ENCODE peak calls at places on chromosomes 6 and 20, in four cellular contexts. X is sigmoid colon, T is MM.1S, B is psoas muscle. G is an unnamed sample.

GRCh38 chr20:13487202-13487601 is 151.5 kb downstream of the TASP1 start:
- DNase-seq in T (no peak), X (no peak), B (no peak), G (no peak)

GRCh38 chr20:58638467-58639181 is 12.5 kb upstream of the STX16 start:
- DNase-seq in T (no peak), X (peak; percentile 47), B (no peak), G (peak; percentile 68)

GRCh38 chr6:36035240-36035639 is 7.6 kb downstream of the MAPK14 start:
- DNase-seq in T (no peak), X (no peak), B (no peak), G (no peak)

GRCh38 chr6:16698163-16698533 is 63.1 kb downstream of the ATXN1 start:
- DNase-seq in T (no peak), X (no peak), B (no peak), G (no peak)

GRCh38 chr6:44128020-44128917 is 915 bp downstream of the TMEM63B start:
- DNase-seq in X (peak; percentile 78), B (peak; percentile 48), T (peak; percentile 22), G (no peak)

GRCh38 chr6:151009576-151009975 is 144.1 kb downstream of the MTHFD1L start:
- DNase-seq in B (no peak), X (no peak), T (no peak), G (no peak)

GRCh38 chr6:85494551-85495337 is 44.9 kb downstream of the NT5E start:
- DNase-seq in B (no peak), X (no peak), T (no peak), G (no peak)

GRCh38 chr6:13479971-13480434 is 7.4 kb downstream of the GFOD1 start:
- DNase-seq in B (no peak), X (no peak), T (no peak), G (no peak)

GRCh38 chr6:7590918-7591302 is 912 bp downstream of the SNRNP48 start:
- DNase-seq in T (no peak), X (no peak), B (no peak), G (no peak)

GRCh38 chr20:37385176-37385575 is 39.2 kb downstream of the SRC start:
- DNase-seq in T (no peak), B (no peak), X (no peak), G (peak; percentile 78)

GRCh38 chr20:28562510-28562898 is 2695.0 kb upstream of the DEFB115 start:
- DNase-seq in T (no peak), B (no peak), X (no peak), G (no peak)

GRCh38 chr20:19492116-19492515 is 265.9 kb upstream of the RIN2 start:
- DNase-seq in B (no peak), X (no peak), T (no peak), G (no peak)

GRCh38 chr6:97282238-97282725 is 734 bp downstream of the MMS22L start:
- DNase-seq in T (peak; percentile 10), B (no peak), X (no peak), G (no peak)

GRCh38 chr6:84583784-84584183 is 180.6 kb downstream of the TBX18 start:
- DNase-seq in T (no peak), X (no peak), B (no peak), G (no peak)

GRCh38 chr6:42009844-42010184 is 40.5 kb upstream of the TAF8 start:
- DNase-seq in B (no peak), X (no peak), T (no peak), G (no peak)

GRCh38 chr20:44056010-44056698 is 130.8 kb downstream of the JPH2 start:
- DNase-seq in B (no peak), X (peak; percentile 24), T (peak; percentile 56), G (peak; percentile 70)

GRCh38 chr6:50826037-50826761 is 7.5 kb downstream of the TFAP2B start:
- DNase-seq in B (no peak), T (no peak), X (no peak), G (no peak)
- H3K4me3 ChIP-seq in B (no peak overlapping the region), T (no peak overlapping the region), X (no peak overlapping the region), G (no peak overlapping the region)

GRCh38 chr6:18510644-18511033 is 123.5 kb downstream of the RNF144B start:
- DNase-seq in X (no peak), T (no peak), B (no peak), G (no peak)

GRCh38 chr6:18513253-18513798 is 126.2 kb downstream of the RNF144B start:
- DNase-seq in B (no peak), X (no peak), T (no peak), G (no peak)

GRCh38 chr6:18509871-18510643 is 122.9 kb downstream of the RNF144B start:
- DNase-seq in B (no peak), X (no peak), T (no peak), G (no peak)

GRCh38 chr6:18514180-18514579 is 127.0 kb downstream of the RNF144B start:
- DNase-seq in X (no peak), T (no peak), B (no peak), G (no peak)

GRCh38 chr6:18515767-18516166 is 128.6 kb downstream of the RNF144B start:
- DNase-seq in X (no peak), B (no peak), T (no peak), G (no peak)
- H3K27ac ChIP-seq in X (no peak overlapping the region), B (no peak overlapping the region), T (no peak overlapping the region), G (no peak overlapping the region)

DNA sequence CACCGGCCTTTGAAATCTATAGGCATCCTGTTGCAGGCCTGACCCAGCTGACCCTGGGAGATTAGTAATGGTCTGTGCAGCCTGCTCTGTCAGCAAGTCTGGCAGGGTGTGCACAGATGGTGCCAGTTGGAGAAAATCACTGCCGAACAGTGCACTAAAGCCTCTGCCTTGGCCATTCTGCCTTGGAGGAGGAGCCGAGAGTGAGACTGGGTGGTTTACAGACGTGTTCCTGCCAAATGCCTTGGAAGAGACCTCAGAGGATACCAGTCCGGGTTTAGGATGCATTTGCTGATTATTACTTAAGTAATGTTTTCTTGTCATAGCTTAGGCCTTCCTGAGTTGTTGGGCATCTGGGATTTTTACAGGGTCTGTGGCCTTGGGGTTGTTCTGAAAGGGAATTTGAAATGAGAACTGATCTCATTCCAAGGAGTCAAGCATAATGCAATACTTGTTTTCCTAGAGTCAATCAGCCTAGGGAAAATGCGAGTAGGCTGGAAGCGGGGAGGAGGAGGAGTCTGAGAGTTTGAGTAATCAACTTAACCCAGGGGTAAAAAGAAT is 292.1 kb downstream of the SOX4 start:
- DNase-seq in B (peak; percentile 50), T (no peak), X (peak; percentile 74), G (peak; percentile 84)
- H3K36me3 ChIP-seq in B (no peaks in the 10 kb centered on the region), T (no peaks in the 10 kb centered on the region), X (no peaks in the 10 kb centered on the region), G (no peaks in the 10 kb centered on the region)

DNA sequence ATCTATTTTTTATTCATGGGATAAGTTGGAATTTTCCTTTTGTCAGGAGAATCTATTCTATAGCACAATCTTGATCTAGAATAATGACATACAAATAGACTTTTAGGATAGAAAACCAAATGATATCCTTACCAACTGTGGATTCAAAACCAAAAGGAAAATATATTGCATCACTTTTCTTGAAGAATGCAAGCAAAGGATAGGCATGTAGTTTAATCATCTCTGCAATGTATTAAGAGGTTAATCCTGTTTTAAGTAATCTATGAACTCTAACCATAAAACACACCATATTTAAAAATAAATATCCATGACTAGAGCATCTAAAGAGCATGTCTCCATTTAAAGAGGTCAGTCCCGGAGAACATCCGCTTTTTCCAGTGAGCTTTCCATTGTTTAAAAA is 106.7 kb upstream of the CNKSR3 start:
- DNase-seq in T (no peak), B (no peak), X (no peak), G (no peak)
- H3K4me3 ChIP-seq in T (no peak overlapping the region), B (no peak overlapping the region), X (no peak overlapping the region), G (no peak overlapping the region)

G was measured in RWPE2.